ENCODE peak calls at places on chromosomes 1 and 21, in six cellular contexts. S is IMR-90, L is mesendoderm, E is K562, M is hepatocyte, K is PC-3. R is an unnamed sample.

GRCh38 chr1:36136535-36136934 is 11.5 kb upstream of the COL8A2 start:
- DNase-seq in S (peak; percentile 92), L (no peak), E (no peak), M (no peak), K (peak; percentile 84), R (no peak)

GRCh38 chr1:16925635-16926490 is 4.1 kb downstream of the CROCC start:
- DNase-seq in S (no peak), L (no peak), E (no peak), M (no peak), K (no peak), R (no peak)

GRCh38 chr21:41481191-41481590 is 26.8 kb downstream of the TMPRSS2 start:
- DNase-seq in S (peak; percentile 80), L (no peak), E (no peak), M (no peak), K (no peak), R (no peak)

GRCh38 chr1:18855573-18855972 is 3.9 kb downstream of the TAS1R2 start:
- DNase-seq in S (no peak), L (no peak), E (no peak), M (no peak), K (no peak), R (no peak)

GRCh38 chr1:56570924-56571372 is 8.4 kb downstream of the PLPP3 start:
- DNase-seq in S (no peak), L (no peak), E (no peak), M (no peak), K (peak; percentile 87), R (no peak)

GRCh38 chr1:212353181-212353580 is 61.5 kb downstream of the PACC1 start:
- DNase-seq in S (no peak), L (peak; percentile 25), E (no peak), M (no peak), K (no peak), R (no peak)

GRCh38 chr1:7375329-7375728 is 395.8 kb upstream of the VAMP3 start:
- DNase-seq in S (no peak), L (no peak), E (no peak), M (no peak), K (no peak), R (no peak)

GRCh38 chr1:46673749-46674182 is 2.1 kb downstream of the TEX38 start:
- DNase-seq in S (peak; percentile 76), L (no peak), E (peak; percentile 64), M (peak; percentile 39), K (peak; percentile 72), R (no peak)

DNA sequence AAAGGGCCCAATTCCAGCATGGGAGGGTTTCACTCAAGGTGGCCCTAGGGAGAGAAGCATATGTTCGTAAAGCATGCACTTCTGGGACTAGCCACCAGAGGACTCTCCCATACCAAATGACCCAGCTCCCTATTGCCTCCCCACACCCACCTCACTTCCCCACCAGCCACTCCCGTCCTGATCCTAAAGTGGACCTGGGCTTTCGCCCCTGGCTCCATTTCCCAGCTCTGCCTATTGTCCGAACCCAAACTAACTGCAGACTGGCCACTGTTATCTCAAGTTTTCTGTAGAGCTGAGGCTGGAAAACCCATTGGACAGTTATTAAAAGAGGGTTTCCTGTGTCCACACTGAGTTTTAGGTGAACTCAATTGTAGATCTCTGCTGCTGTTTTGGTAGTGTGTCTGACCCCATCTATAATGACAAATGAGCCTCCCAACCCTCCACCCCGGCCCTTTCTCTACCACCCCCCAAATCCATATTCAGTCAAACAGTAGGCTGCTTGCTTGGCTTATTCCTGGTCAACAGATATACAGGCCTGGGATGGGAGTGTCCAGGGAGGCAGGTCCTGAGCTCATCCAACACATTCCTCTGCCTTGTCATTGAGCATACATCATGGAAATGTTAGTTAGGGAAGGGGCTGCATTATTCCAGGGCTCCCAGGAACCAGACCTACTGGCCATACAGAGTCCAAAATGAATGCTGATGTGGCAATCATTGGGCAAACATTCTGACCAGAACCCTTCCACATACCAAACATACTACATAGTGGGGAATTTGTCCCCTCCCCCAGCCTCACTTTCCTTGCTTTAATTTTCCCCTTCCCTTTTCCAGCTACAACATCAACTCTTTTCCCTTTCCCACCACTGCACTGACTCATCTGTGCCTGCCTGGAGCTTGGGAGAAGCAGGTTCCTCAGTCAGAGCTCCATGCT is 59.2 kb downstream of the ABCA4 start:
- DNase-seq in S (peak; percentile 80), L (peak; percentile 86), E (peak; percentile 77), M (peak; percentile 82), K (peak; percentile 77), R (peak; percentile 44)
- H3K4me2 ChIP-seq in S (no peak overlapping the region), L (no peak overlapping the region), E (no peak overlapping the region), M (peak overlapping the region; percentile 36), K (peak overlapping the region; percentile 63), R (no peak overlapping the region)

GRCh38 chr21:38244407-38244787 is 12.4 kb upstream of the KCNJ15 start:
- DNase-seq in S (no peak), L (no peak), E (no peak), M (no peak), K (no peak), R (no peak)
- H3K4me2 ChIP-seq in S (no peak overlapping the region), L (no peak overlapping the region), E (no peak overlapping the region), M (no peak overlapping the region), K (no peak overlapping the region), R (no peak overlapping the region)

GRCh38 chr1:220888665-220888986 is 9.4 kb downstream of the HLX start:
- DNase-seq in S (no peak), L (no peak), E (no peak), M (no peak), K (no peak), R (no peak)

GRCh38 chr1:220886470-220887201 is 7.4 kb downstream of the HLX start:
- DNase-seq in S (no peak), L (no peak), E (no peak), M (no peak), K (no peak), R (no peak)

GRCh38 chr1:220887202-220887867 is 8.1 kb downstream of the HLX start:
- DNase-seq in S (no peak), L (peak; percentile 75), E (no peak), M (peak; percentile 36), K (no peak), R (no peak)

GRCh38 chr1:220889333-220889732 is 10.1 kb downstream of the HLX start:
- DNase-seq in S (no peak), L (no peak), E (no peak), M (no peak), K (no peak), R (no peak)

DNA sequence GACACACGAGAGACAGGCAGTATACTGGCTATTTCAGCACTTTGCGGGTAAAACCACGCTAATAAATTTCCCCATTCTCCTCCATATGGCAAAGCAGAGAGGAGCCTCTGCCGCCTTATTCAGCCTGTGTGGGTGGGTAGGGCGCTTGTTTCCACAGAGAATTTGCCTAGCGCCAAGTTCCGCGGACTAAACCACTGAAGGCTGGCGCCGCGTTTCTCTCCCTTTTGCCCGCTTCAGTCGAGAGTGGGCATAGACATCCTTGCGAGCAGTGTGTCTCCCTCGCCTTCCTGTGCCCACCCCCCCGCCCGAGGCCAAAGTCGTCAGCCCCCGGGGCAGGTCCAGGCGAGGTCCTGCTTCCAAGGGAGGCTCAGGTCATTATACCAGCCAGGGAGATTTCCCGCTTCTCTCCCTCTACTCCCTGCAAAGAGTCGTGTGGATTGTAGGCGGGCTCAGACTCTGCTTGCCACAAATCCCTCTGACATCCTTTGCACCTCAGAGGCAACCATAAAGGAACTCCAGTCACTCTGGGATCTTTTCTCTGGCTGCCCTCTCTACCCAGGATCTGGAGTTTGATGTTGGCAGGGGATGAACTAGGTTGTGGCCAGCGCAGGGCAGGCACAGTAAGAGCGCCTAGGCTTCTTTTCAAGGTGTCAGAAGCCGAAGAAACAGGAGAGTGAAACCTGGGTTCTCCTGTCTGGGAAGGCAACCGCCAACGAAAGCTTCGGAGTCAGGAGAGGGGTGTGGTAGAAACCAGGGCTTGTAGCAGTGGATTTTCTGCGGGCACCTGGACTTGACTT is 8.8 kb downstream of the HLX start:
- DNase-seq in S (no peak), L (peak; percentile 55), E (no peak), M (no peak), K (no peak), R (no peak)
- H3K4me2 ChIP-seq in S (no peak overlapping the region), L (peak overlapping the region; percentile 44), E (no peak overlapping the region), M (peak overlapping the region; percentile 75), K (no peak overlapping the region), R (no peak overlapping the region)

GRCh38 chr1:14520514-14521163 is 77.8 kb upstream of the KAZN start:
- DNase-seq in S (no peak), L (no peak), E (no peak), M (no peak), K (no peak), R (no peak)
- H3K4me2 ChIP-seq in S (no peak overlapping the region), L (no peak overlapping the region), E (no peak overlapping the region), M (no peak overlapping the region), K (no peak overlapping the region), R (no peak overlapping the region)

GRCh38 chr1:67735220-67735619 is 50.2 kb downstream of the GADD45A start:
- DNase-seq in S (no peak), L (no peak), E (no peak), M (no peak), K (no peak), R (no peak)
- H3K4me2 ChIP-seq in S (no peak overlapping the region), L (no peak overlapping the region), E (peak overlapping the region; percentile 84), M (no peak overlapping the region), K (no peak overlapping the region), R (peak overlapping the region; percentile 95)

DNA sequence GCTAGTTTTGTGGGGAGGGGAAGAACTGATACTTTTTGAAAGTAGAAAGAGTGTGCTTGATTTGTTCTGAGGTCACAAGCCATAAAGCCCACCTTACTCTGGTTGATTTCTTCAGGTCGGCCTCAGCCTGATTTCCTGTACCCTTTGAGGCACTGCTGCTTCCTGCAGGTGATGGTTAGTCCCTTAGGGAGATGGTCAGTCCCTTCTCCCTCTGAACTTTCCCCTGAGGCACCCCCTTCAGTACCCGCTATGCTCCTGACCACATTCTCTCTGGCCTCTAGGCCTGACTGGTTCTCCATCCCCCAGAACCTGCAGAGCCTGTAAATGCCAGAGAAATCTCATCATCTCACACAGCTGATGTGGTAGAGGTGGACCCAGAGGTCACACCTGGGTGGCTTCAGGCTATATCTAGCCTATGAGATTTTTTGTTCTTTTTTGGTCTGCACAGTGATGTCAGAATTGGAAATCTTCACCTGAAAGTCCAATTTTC is 15.0 kb upstream of the ID3 start:
- DNase-seq in S (no peak), L (no peak), E (no peak), M (no peak), K (peak; percentile 35), R (peak; percentile 89)
- H3K4me2 ChIP-seq in S (no peak overlapping the region), L (no peak overlapping the region), E (no peak overlapping the region), M (no peak overlapping the region), K (no peak overlapping the region), R (peak overlapping the region; percentile 95)

GRCh38 chr21:15352009-15352408 is 287.2 kb upstream of the NRIP1 start:
- DNase-seq in S (no peak), L (no peak), E (no peak), M (peak; percentile 11), K (no peak), R (no peak)
- H3K4me2 ChIP-seq in S (no peak overlapping the region), L (no peak overlapping the region), E (no peak overlapping the region), M (no peak overlapping the region), K (no peak overlapping the region), R (no peak overlapping the region)

GRCh38 chr1:4636186-4636585 is 18.2 kb upstream of the AJAP1 start:
- DNase-seq in S (no peak), L (no peak), E (no peak), M (no peak), K (no peak), R (no peak)
- H3K4me2 ChIP-seq in S (no peak overlapping the region), L (no peak overlapping the region), E (no peak overlapping the region), M (no peak overlapping the region), K (no peak overlapping the region), R (no peak overlapping the region)

R was measured in OCI-LY7.